ENCODE peak calls at places on chromosomes 6 and 20, in nine cellular contexts. X, O, M, V, Z, G, K, A and N are unnamed samples.

GRCh38 chr6:162404926-162405325 is 322.6 kb downstream of the PRKN start:
- DNase-seq in X (no peak), O (no peak), M (no peak), V (no peak), Z (no peak), G (no peak), K (no peak), A (no peak), N (no peak)

GRCh38 chr20:62025832-62026563 is 39.7 kb downstream of the TAF4 start:
- DNase-seq in X (no peak), O (peak; percentile 29), M (no peak), V (no peak), Z (no peak), G (no peak), K (peak; percentile 78), A (no peak), N (no peak)

GRCh38 chr20:40558212-40558611 is 130.8 kb downstream of the MAFB start:
- DNase-seq in X (no peak), O (no peak), M (no peak), V (no peak), Z (no peak), G (no peak), K (no peak), A (no peak), N (no peak)

GRCh38 chr20:44701116-44701865 is 13.9 kb upstream of the CCN5 start:
- DNase-seq in X (no peak), O (no peak), M (no peak), V (peak; percentile 12), Z (no peak), G (no peak), K (no peak), A (no peak), N (no peak)

GRCh38 chr20:19909696-19910095 is 107.5 kb upstream of the NAA20 start:
- DNase-seq in X (no peak), O (no peak), M (no peak), V (no peak), Z (no peak), G (no peak), K (peak; percentile 30), A (no peak), N (no peak)

GRCh38 chr6:16769986-16770376 is 8.7 kb upstream of the ATXN1 start:
- DNase-seq in X (no peak), O (no peak), M (no peak), V (no peak), Z (no peak), G (no peak), K (peak; percentile 90), A (peak; percentile 44), N (no peak)

GRCh38 chr20:31653573-31653972 is 15.9 kb downstream of the COX4I2 start:
- DNase-seq in X (no peak), O (no peak), M (no peak), V (no peak), Z (no peak), G (no peak), K (no peak), A (no peak), N (no peak)

GRCh38 chr20:17545127-17545526 is 13.9 kb upstream of the BFSP1 start:
- DNase-seq in X (no peak), O (no peak), M (no peak), V (no peak), Z (no peak), G (no peak), K (no peak), A (no peak), N (no peak)

GRCh38 chr6:44457606-44458005 is 70.1 kb downstream of the CDC5L start:
- DNase-seq in X (no peak), O (no peak), M (no peak), V (no peak), Z (no peak), G (no peak), K (no peak), A (no peak), N (no peak)

GRCh38 chr6:99270852-99271251 is 78.6 kb downstream of the FAXC start:
- DNase-seq in X (no peak), O (no peak), M (no peak), V (no peak), Z (no peak), G (no peak), K (no peak), A (no peak), N (no peak)

GRCh38 chr6:4388675-4389074 is 253.3 kb upstream of the ECI2 start:
- DNase-seq in X (no peak), O (no peak), M (no peak), V (no peak), Z (no peak), G (no peak), K (no peak), A (peak; percentile 57), N (no peak)

GRCh38 chr20:10922941-10923340 is 249.1 kb upstream of the JAG1 start:
- DNase-seq in X (no peak), O (no peak), M (no peak), V (no peak), Z (peak; percentile 92), G (no peak), K (peak; percentile 89), A (peak; percentile 83), N (no peak)

GRCh38 chr20:39661833-39662232 is 699.7 kb downstream of the DHX35 start:
- DNase-seq in X (no peak), O (no peak), M (no peak), V (no peak), Z (peak; percentile 14), G (no peak), K (peak; percentile 0), A (peak; percentile 85), N (no peak)

GRCh38 chr6:130997061-130997753 is 65.8 kb downstream of the EPB41L2 start:
- DNase-seq in X (no peak), O (no peak), M (no peak), V (no peak), Z (peak; percentile 20), G (no peak), K (peak; percentile 70), A (no peak), N (no peak)

GRCh38 chr6:27088068-27088467 is 159.4 kb upstream of the PRSS16 start:
- DNase-seq in X (no peak), O (no peak), M (no peak), V (no peak), Z (no peak), G (no peak), K (no peak), A (no peak), N (no peak)

GRCh38 chr6:149254241-149254640 is 63.3 kb upstream of the TAB2 start:
- DNase-seq in X (no peak), O (no peak), M (no peak), V (no peak), Z (no peak), G (no peak), K (no peak), A (no peak), N (no peak)

GRCh38 chr6:149855040-149855654 is 9.0 kb downstream of the LRP11 start:
- DNase-seq in X (no peak), O (no peak), M (no peak), V (no peak), Z (peak; percentile 97), G (no peak), K (peak; percentile 88), A (peak; percentile 72), N (peak; percentile 69)

GRCh38 chr6:113464959-113465358 is 392.2 kb upstream of the MARCKS start:
- DNase-seq in X (no peak), O (no peak), M (no peak), V (no peak), Z (peak; percentile 68), G (no peak), K (peak; percentile 74), A (peak; percentile 64), N (no peak)

GRCh38 chr6:7254980-7255825 is 57.8 kb downstream of the SSR1 start:
- DNase-seq in X (no peak), O (no peak), M (no peak), V (no peak), Z (no peak), G (no peak), K (no peak), A (no peak), N (no peak)

GRCh38 chr6:105596284-105596755 is 193.4 kb upstream of the PREP start:
- DNase-seq in X (no peak), O (no peak), M (no peak), V (no peak), Z (peak; percentile 97), G (no peak), K (peak; percentile 98), A (peak; percentile 98), N (no peak)

GRCh38 chr6:48315051-48315719 is 204.2 kb upstream of the PTCHD4 start:
- DNase-seq in X (no peak), O (no peak), M (no peak), V (no peak), Z (no peak), G (no peak), K (no peak), A (no peak), N (no peak)

GRCh38 chr6:118313762-118314161 is 234.3 kb upstream of the PLN start:
- DNase-seq in X (no peak), O (no peak), M (no peak), V (no peak), Z (no peak), G (no peak), K (no peak), A (no peak), N (no peak)

GRCh38 chr6:39302669-39303424 is 11.4 kb downstream of the KCNK17 start:
- DNase-seq in X (peak; percentile 80), O (peak; percentile 49), M (peak; percentile 92), V (peak; percentile 54), Z (no peak), G (peak; percentile 80), K (peak; percentile 61), A (peak; percentile 31), N (peak; percentile 86)

GRCh38 chr6:106145741-106146227 is 59.6 kb downstream of the PRDM1 start:
- DNase-seq in X (no peak), O (no peak), M (no peak), V (no peak), Z (no peak), G (no peak), K (no peak), A (peak; percentile 57), N (no peak)

GRCh38 chr6:19578489-19578888 is 258.7 kb upstream of the ID4 start:
- DNase-seq in X (no peak), O (no peak), M (no peak), V (peak; percentile 46), Z (no peak), G (no peak), K (peak; percentile 10), A (no peak), N (no peak)

GRCh38 chr6:7684843-7685242 is 41.1 kb upstream of the BMP6 start:
- DNase-seq in X (no peak), O (no peak), M (no peak), V (peak; percentile 91), Z (no peak), G (no peak), K (no peak), A (no peak), N (no peak)

GRCh38 chr20:37276494-37277252 is 12.8 kb upstream of the MANBAL start:
- DNase-seq in X (no peak), O (peak; percentile 67), M (peak; percentile 62), V (peak; percentile 82), Z (no peak), G (no peak), K (peak; percentile 86), A (no peak), N (peak; percentile 71)

GRCh38 chr6:139355777-139356445 is 18.5 kb downstream of the CITED2 start:
- DNase-seq in X (no peak), O (no peak), M (no peak), V (no peak), Z (no peak), G (no peak), K (no peak), A (no peak), N (no peak)